ENCODE peak calls at places on chromosomes 2 and 18, in nine cellular contexts. R, B, W, N, P, L, G, O and E are unnamed samples.
A peak's percentile ranks its signal among the peaks of the same experiment; 100 is the strongest.

GRCh38 chr2:10444463-10444862 is 3.7 kb downstream of the ODC1 start:
- DNase-seq in R (no peak), B (no peak), W (no peak), N (no peak), P (no peak), L (no peak), G (no peak), O (no peak), E (peak; percentile 40)

GRCh38 chr2:31347788-31348187 is 66.8 kb downstream of the XDH start:
- DNase-seq in R (no peak), B (no peak), W (no peak), N (peak; percentile 57), P (no peak), L (no peak), G (no peak), O (peak; percentile 27), E (no peak)

GRCh38 chr2:51995293-51995692 is 963.4 kb upstream of the NRXN1 start:
- DNase-seq in R (no peak), B (no peak), W (no peak), N (no peak), P (no peak), L (no peak), G (no peak), O (no peak), E (no peak)

GRCh38 chr18:8177330-8178016 is 431.8 kb upstream of the RAB12 start:
- DNase-seq in R (no peak), B (peak; percentile 62), W (no peak), N (peak; percentile 18), P (no peak), L (peak; percentile 22), G (peak; percentile 28), O (no peak), E (no peak)

GRCh38 chr18:45409971-45410370 is 205.3 kb upstream of the SLC14A2 start:
- DNase-seq in R (no peak), B (no peak), W (no peak), N (no peak), P (no peak), L (no peak), G (no peak), O (no peak), E (no peak)

GRCh38 chr2:29139152-29139551 is 23.9 kb downstream of the CLIP4 start:
- DNase-seq in R (no peak), B (no peak), W (no peak), N (no peak), P (no peak), L (no peak), G (no peak), O (no peak), E (no peak)

GRCh38 chr2:105143467-105144127 is 97.9 kb upstream of the GPR45 start:
- DNase-seq in R (no peak), B (no peak), W (no peak), N (peak; percentile 86), P (no peak), L (no peak), G (no peak), O (no peak), E (no peak)

GRCh38 chr2:47784349-47784851 is 1.5 kb downstream of the MSH6 start:
- DNase-seq in R (no peak), B (no peak), W (no peak), N (peak; percentile 44), P (no peak), L (no peak), G (no peak), O (no peak), E (no peak)

GRCh38 chr2:68931799-68932198 is 20.9 kb downstream of the GKN2 start:
- DNase-seq in R (no peak), B (no peak), W (no peak), N (no peak), P (no peak), L (no peak), G (no peak), O (no peak), E (no peak)

GRCh38 chr2:217935245-217935879 is 67.4 kb downstream of the TNS1 start:
- DNase-seq in R (no peak), B (no peak), W (no peak), N (no peak), P (no peak), L (peak; percentile 67), G (no peak), O (no peak), E (no peak)

GRCh38 chr2:146893500-146894041 is 951.3 kb upstream of the ACVR2A start:
- DNase-seq in R (no peak), B (no peak), W (no peak), N (no peak), P (no peak), L (peak; percentile 8), G (no peak), O (no peak), E (no peak)

DNA sequence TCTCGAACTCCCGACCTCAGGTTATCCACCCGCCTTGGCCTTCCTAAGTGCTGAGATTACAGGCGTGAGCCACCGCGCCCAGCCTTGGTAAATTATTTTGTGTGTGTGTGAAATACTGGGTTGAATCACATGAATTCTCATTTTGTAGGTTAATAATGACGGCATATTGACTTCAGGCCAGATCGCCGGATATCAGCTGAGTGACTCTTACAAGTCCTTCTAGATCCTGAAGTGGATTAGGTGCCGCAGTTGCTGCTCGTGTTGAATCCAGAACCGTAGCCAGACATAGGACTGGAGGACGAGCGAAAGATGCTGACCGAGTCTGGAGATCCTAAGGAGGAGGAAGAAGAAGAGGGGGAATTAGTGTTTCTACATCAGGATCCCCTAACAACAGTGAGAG is 12.2 kb upstream of the KIF3C start:
- DNase-seq in R (no peak), B (peak; percentile 37), W (no peak), N (no peak), P (no peak), L (no peak), G (no peak), O (no peak), E (no peak)
- TF ChIP-seq CTCF in R (no peak), B (no peak), W (no peak), N (no peak), P (no peak), L (no peak), G (no peak), O (no peak), E (no peak)

GRCh38 chr18:51340332-51340731 is 142.9 kb upstream of the MEX3C start:
- DNase-seq in R (no peak), B (no peak), W (no peak), N (no peak), P (no peak), L (no peak), G (no peak), O (no peak), E (no peak)

GRCh38 chr18:51342815-51343214 is 145.3 kb upstream of the MEX3C start:
- DNase-seq in R (no peak), B (no peak), W (no peak), N (no peak), P (no peak), L (no peak), G (no peak), O (no peak), E (no peak)

GRCh38 chr18:51337406-51337805 is 139.9 kb upstream of the MEX3C start:
- DNase-seq in R (no peak), B (no peak), W (no peak), N (no peak), P (no peak), L (no peak), G (no peak), O (no peak), E (no peak)

GRCh38 chr18:51339866-51340265 is 142.4 kb upstream of the MEX3C start:
- DNase-seq in R (no peak), B (no peak), W (no peak), N (no peak), P (no peak), L (no peak), G (no peak), O (no peak), E (no peak)
- H3K27me3 ChIP-seq in R (no peaks in the 10 kb centered on the region), B (no peaks in the 10 kb centered on the region), W (no peaks in the 10 kb centered on the region), N (no peaks in the 10 kb centered on the region), P (no peaks in the 10 kb centered on the region), L (no peaks in the 10 kb centered on the region), G (no peaks in the 10 kb centered on the region), O (no peaks in the 10 kb centered on the region), E (peaks cover 11% of the 10 kb centered on the region)

GRCh38 chr2:219403861-219404260 is 14.3 kb upstream of the DES start:
- DNase-seq in R (no peak), B (no peak), W (no peak), N (no peak), P (no peak), L (no peak), G (no peak), O (no peak), E (no peak)

GRCh38 chr2:219401621-219402020 is 13.9 kb upstream of the DNPEP start:
- DNase-seq in R (no peak), B (no peak), W (no peak), N (no peak), P (no peak), L (no peak), G (no peak), O (no peak), E (no peak)

GRCh38 chr2:219404954-219405353 is 13.2 kb upstream of the DES start:
- DNase-seq in R (no peak), B (no peak), W (no peak), N (peak; percentile 51), P (no peak), L (peak; percentile 72), G (no peak), O (peak; percentile 96), E (no peak)

GRCh38 chr2:219404291-219404910 is 13.8 kb upstream of the DES start:
- DNase-seq in R (no peak), B (no peak), W (no peak), N (no peak), P (peak; percentile 90), L (peak; percentile 53), G (no peak), O (peak; percentile 94), E (no peak)

GRCh38 chr2:219402665-219403515 is 15.2 kb upstream of the DNPEP start:
- DNase-seq in R (peak; percentile 51), B (peak; percentile 64), W (no peak), N (peak; percentile 94), P (peak; percentile 79), L (peak; percentile 75), G (peak; percentile 64), O (peak; percentile 79), E (peak; percentile 32)
- H3K4me3 ChIP-seq in R (no peak overlapping the region), B (no peak overlapping the region), W (no peak overlapping the region), N (no peak overlapping the region), P (no peak overlapping the region), L (no peak overlapping the region), G (no peak overlapping the region), O (no peak overlapping the region), E (no peak overlapping the region)

GRCh38 chr18:77061946-77062517 is 70.6 kb downstream of the MBP start:
- DNase-seq in R (peak; percentile 63), B (no peak), W (no peak), N (peak; percentile 57), P (no peak), L (no peak), G (no peak), O (peak; percentile 53), E (peak; percentile 90)

GRCh38 chr18:77061291-77061945 is 71.2 kb downstream of the MBP start:
- DNase-seq in R (no peak), B (no peak), W (no peak), N (no peak), P (no peak), L (no peak), G (no peak), O (no peak), E (no peak)

GRCh38 chr18:77058186-77058847 is 74.3 kb downstream of the MBP start:
- DNase-seq in R (peak; percentile 23), B (no peak), W (no peak), N (no peak), P (peak; percentile 89), L (peak; percentile 81), G (no peak), O (peak; percentile 53), E (no peak)

GRCh38 chr18:77057043-77057442 is 75.5 kb downstream of the MBP start:
- DNase-seq in R (peak; percentile 16), B (no peak), W (no peak), N (no peak), P (no peak), L (no peak), G (no peak), O (peak; percentile 72), E (peak; percentile 81)

GRCh38 chr18:77059294-77059916 is 73.2 kb downstream of the MBP start:
- DNase-seq in R (peak; percentile 49), B (no peak), W (no peak), N (peak; percentile 69), P (no peak), L (no peak), G (no peak), O (peak; percentile 56), E (no peak)
- TF ChIP-seq CTCF in R (peak; percentile 72), B (no peak), W (peak; percentile 55), N (peak; percentile 76), P (peak; percentile 37), L (peak; percentile 56), G (peak; percentile 56), O (peak; percentile 56), E (peak; percentile 48)